ENCODE peak calls at places on chromosomes 4 and X, in eight cellular contexts. One of them, this sample, is unnamed.

GRCh38 chrX:153771686-153772607 is 7.9 kb downstream of the PLXNB3 start:
- DNase-seq in A172: no peak
- DNase-seq in left lung: no peak
- DNase-seq in Kasumi-1: no peak
- DNase-seq in T-helper 9 cell: no peak
- DNase-seq in HT-29: no peak
- DNase-seq in stimulated activated CD4-positive, alpha-beta T cell treated with anti-CD3 and anti-CD28 coated beads, Interleukin-4, amount 100 ng/mL, for 48 hours: no peak
- DNase-seq in neural crest cell: no peak
- DNase-seq in this sample: no peak

GRCh38 chrX:16664626-16665025 is 14.7 kb downstream of the S100G start:
- DNase-seq in A172: no peak
- DNase-seq in left lung: no peak
- DNase-seq in Kasumi-1: no peak
- DNase-seq in T-helper 9 cell: no peak
- DNase-seq in HT-29: peak
- DNase-seq in stimulated activated CD4-positive, alpha-beta T cell treated with anti-CD3 and anti-CD28 coated beads, Interleukin-4, amount 100 ng/mL, for 48 hours: no peak
- DNase-seq in neural crest cell: no peak
- DNase-seq in this sample: no peak

GRCh38 chr4:92100980-92101379 is 202.8 kb upstream of the GRID2 start:
- DNase-seq in A172: no peak
- DNase-seq in left lung: no peak
- DNase-seq in Kasumi-1: no peak
- DNase-seq in T-helper 9 cell: no peak
- DNase-seq in HT-29: no peak
- DNase-seq in stimulated activated CD4-positive, alpha-beta T cell treated with anti-CD3 and anti-CD28 coated beads, Interleukin-4, amount 100 ng/mL, for 48 hours: no peak
- DNase-seq in neural crest cell: no peak
- DNase-seq in this sample: no peak

GRCh38 chr4:153151535-153152452 is 52.4 kb upstream of the TRIM2 start:
- DNase-seq in A172: peak
- DNase-seq in left lung: peak
- DNase-seq in Kasumi-1: peak
- DNase-seq in T-helper 9 cell: peak
- DNase-seq in HT-29: peak
- DNase-seq in stimulated activated CD4-positive, alpha-beta T cell treated with anti-CD3 and anti-CD28 coated beads, Interleukin-4, amount 100 ng/mL, for 48 hours: no peak
- DNase-seq in neural crest cell: peak
- DNase-seq in this sample: no peak

GRCh38 chr4:182922551-182923284 is 5.5 kb upstream of the DCTD start:
- DNase-seq in A172: no peak
- DNase-seq in left lung: no peak
- DNase-seq in Kasumi-1: no peak
- DNase-seq in T-helper 9 cell: no peak
- DNase-seq in HT-29: peak
- DNase-seq in stimulated activated CD4-positive, alpha-beta T cell treated with anti-CD3 and anti-CD28 coated beads, Interleukin-4, amount 100 ng/mL, for 48 hours: no peak
- DNase-seq in neural crest cell: no peak
- DNase-seq in this sample: no peak

GRCh38 chr4:95155759-95156451 is 392.9 kb downstream of the UNC5C start:
- DNase-seq in A172: peak
- DNase-seq in left lung: no peak
- DNase-seq in Kasumi-1: peak
- DNase-seq in T-helper 9 cell: no peak
- DNase-seq in HT-29: peak
- DNase-seq in stimulated activated CD4-positive, alpha-beta T cell treated with anti-CD3 and anti-CD28 coated beads, Interleukin-4, amount 100 ng/mL, for 48 hours: no peak
- DNase-seq in neural crest cell: no peak
- DNase-seq in this sample: no peak

GRCh38 chr4:68466185-68466584 is 18.9 kb downstream of the TMPRSS11E start:
- DNase-seq in A172: peak
- DNase-seq in left lung: no peak
- DNase-seq in Kasumi-1: no peak
- DNase-seq in T-helper 9 cell: no peak
- DNase-seq in HT-29: no peak
- DNase-seq in stimulated activated CD4-positive, alpha-beta T cell treated with anti-CD3 and anti-CD28 coated beads, Interleukin-4, amount 100 ng/mL, for 48 hours: no peak
- DNase-seq in neural crest cell: no peak
- DNase-seq in this sample: no peak

GRCh38 chr4:54607067-54607466 is 50.7 kb upstream of the KIT start:
- DNase-seq in A172: no peak
- DNase-seq in left lung: no peak
- DNase-seq in Kasumi-1: no peak
- DNase-seq in T-helper 9 cell: no peak
- DNase-seq in HT-29: no peak
- DNase-seq in stimulated activated CD4-positive, alpha-beta T cell treated with anti-CD3 and anti-CD28 coated beads, Interleukin-4, amount 100 ng/mL, for 48 hours: no peak
- DNase-seq in neural crest cell: no peak
- DNase-seq in this sample: no peak

GRCh38 chr4:76067652-76068286 is 6.7 kb upstream of the ART3 start:
- DNase-seq in A172: peak
- DNase-seq in left lung: peak
- DNase-seq in Kasumi-1: peak
- DNase-seq in T-helper 9 cell: peak
- DNase-seq in HT-29: peak
- DNase-seq in stimulated activated CD4-positive, alpha-beta T cell treated with anti-CD3 and anti-CD28 coated beads, Interleukin-4, amount 100 ng/mL, for 48 hours: peak
- DNase-seq in neural crest cell: peak
- DNase-seq in this sample: peak

GRCh38 chrX:101040197-101040596 is 11.7 kb downstream of the TRMT2B start:
- DNase-seq in A172: no peak
- DNase-seq in left lung: no peak
- DNase-seq in Kasumi-1: no peak
- DNase-seq in T-helper 9 cell: no peak
- DNase-seq in HT-29: no peak
- DNase-seq in stimulated activated CD4-positive, alpha-beta T cell treated with anti-CD3 and anti-CD28 coated beads, Interleukin-4, amount 100 ng/mL, for 48 hours: no peak
- DNase-seq in neural crest cell: no peak
- DNase-seq in this sample: no peak

GRCh38 chrX:105706041-105706440 is 116.3 kb upstream of the NRK start:
- DNase-seq in A172: no peak
- DNase-seq in left lung: no peak
- DNase-seq in Kasumi-1: no peak
- DNase-seq in T-helper 9 cell: no peak
- DNase-seq in HT-29: no peak
- DNase-seq in stimulated activated CD4-positive, alpha-beta T cell treated with anti-CD3 and anti-CD28 coated beads, Interleukin-4, amount 100 ng/mL, for 48 hours: no peak
- DNase-seq in neural crest cell: no peak
- DNase-seq in this sample: no peak

GRCh38 chr4:145956288-145956890 is 17.8 kb upstream of the ZNF827 start:
- DNase-seq in A172: peak
- DNase-seq in left lung: no peak
- DNase-seq in Kasumi-1: peak
- DNase-seq in T-helper 9 cell: peak
- DNase-seq in HT-29: peak
- DNase-seq in stimulated activated CD4-positive, alpha-beta T cell treated with anti-CD3 and anti-CD28 coated beads, Interleukin-4, amount 100 ng/mL, for 48 hours: no peak
- DNase-seq in neural crest cell: peak
- DNase-seq in this sample: peak

GRCh38 chrX:25701876-25702275 is 436.3 kb upstream of the MAGEB18 start:
- DNase-seq in A172: no peak
- DNase-seq in left lung: no peak
- DNase-seq in Kasumi-1: no peak
- DNase-seq in T-helper 9 cell: no peak
- DNase-seq in HT-29: no peak
- DNase-seq in stimulated activated CD4-positive, alpha-beta T cell treated with anti-CD3 and anti-CD28 coated beads, Interleukin-4, amount 100 ng/mL, for 48 hours: no peak
- DNase-seq in neural crest cell: no peak
- DNase-seq in this sample: no peak

GRCh38 chrX:130172127-130172834 is 519 bp downstream of the RAB33A start:
- DNase-seq in A172: no peak
- DNase-seq in left lung: no peak
- DNase-seq in Kasumi-1: no peak
- DNase-seq in T-helper 9 cell: no peak
- DNase-seq in HT-29: no peak
- DNase-seq in stimulated activated CD4-positive, alpha-beta T cell treated with anti-CD3 and anti-CD28 coated beads, Interleukin-4, amount 100 ng/mL, for 48 hours: no peak
- DNase-seq in neural crest cell: no peak
- DNase-seq in this sample: no peak

GRCh38 chr4:111806331-111806730 is 338.9 kb upstream of the FAM241A start:
- DNase-seq in A172: no peak
- DNase-seq in left lung: no peak
- DNase-seq in Kasumi-1: no peak
- DNase-seq in T-helper 9 cell: no peak
- DNase-seq in HT-29: peak
- DNase-seq in stimulated activated CD4-positive, alpha-beta T cell treated with anti-CD3 and anti-CD28 coated beads, Interleukin-4, amount 100 ng/mL, for 48 hours: no peak
- DNase-seq in neural crest cell: no peak
- DNase-seq in this sample: no peak

GRCh38 chrX:46840946-46841740 is 4.3 kb downstream of the RP2 start:
- DNase-seq in A172: no peak
- DNase-seq in left lung: no peak
- DNase-seq in Kasumi-1: no peak
- DNase-seq in T-helper 9 cell: no peak
- DNase-seq in HT-29: no peak
- DNase-seq in stimulated activated CD4-positive, alpha-beta T cell treated with anti-CD3 and anti-CD28 coated beads, Interleukin-4, amount 100 ng/mL, for 48 hours: no peak
- DNase-seq in neural crest cell: no peak
- DNase-seq in this sample: no peak

GRCh38 chr4:48651869-48652447 is 128.1 kb downstream of the FRYL start:
- DNase-seq in A172: no peak
- DNase-seq in left lung: no peak
- DNase-seq in Kasumi-1: no peak
- DNase-seq in T-helper 9 cell: no peak
- DNase-seq in HT-29: no peak
- DNase-seq in stimulated activated CD4-positive, alpha-beta T cell treated with anti-CD3 and anti-CD28 coated beads, Interleukin-4, amount 100 ng/mL, for 48 hours: no peak
- DNase-seq in neural crest cell: no peak
- DNase-seq in this sample: no peak

GRCh38 chr4:105596676-105597075 is 44.3 kb downstream of the ARHGEF38 start:
- DNase-seq in A172: no peak
- DNase-seq in left lung: no peak
- DNase-seq in Kasumi-1: no peak
- DNase-seq in T-helper 9 cell: no peak
- DNase-seq in HT-29: no peak
- DNase-seq in stimulated activated CD4-positive, alpha-beta T cell treated with anti-CD3 and anti-CD28 coated beads, Interleukin-4, amount 100 ng/mL, for 48 hours: no peak
- DNase-seq in neural crest cell: no peak
- DNase-seq in this sample: no peak

GRCh38 chr4:11700751-11701226 is 272.1 kb upstream of the HS3ST1 start:
- DNase-seq in A172: peak
- DNase-seq in left lung: no peak
- DNase-seq in Kasumi-1: no peak
- DNase-seq in T-helper 9 cell: no peak
- DNase-seq in HT-29: no peak
- DNase-seq in stimulated activated CD4-positive, alpha-beta T cell treated with anti-CD3 and anti-CD28 coated beads, Interleukin-4, amount 100 ng/mL, for 48 hours: no peak
- DNase-seq in neural crest cell: no peak
- DNase-seq in this sample: no peak

GRCh38 chrX:134949271-134949670 is 41.5 kb upstream of the SMIM10 start:
- DNase-seq in A172: peak
- DNase-seq in left lung: no peak
- DNase-seq in Kasumi-1: no peak
- DNase-seq in T-helper 9 cell: no peak
- DNase-seq in HT-29: peak
- DNase-seq in stimulated activated CD4-positive, alpha-beta T cell treated with anti-CD3 and anti-CD28 coated beads, Interleukin-4, amount 100 ng/mL, for 48 hours: no peak
- DNase-seq in neural crest cell: no peak
- DNase-seq in this sample: no peak

GRCh38 chrX:63809158-63809557 is 24.1 kb upstream of the ARHGEF9 start:
- DNase-seq in A172: no peak
- DNase-seq in left lung: no peak
- DNase-seq in Kasumi-1: no peak
- DNase-seq in T-helper 9 cell: no peak
- DNase-seq in HT-29: no peak
- DNase-seq in stimulated activated CD4-positive, alpha-beta T cell treated with anti-CD3 and anti-CD28 coated beads, Interleukin-4, amount 100 ng/mL, for 48 hours: no peak
- DNase-seq in neural crest cell: no peak
- DNase-seq in this sample: no peak

GRCh38 chrX:152915541-152916241 is 17.8 kb downstream of the ZNF185 start:
- DNase-seq in A172: peak
- DNase-seq in left lung: no peak
- DNase-seq in Kasumi-1: peak
- DNase-seq in T-helper 9 cell: no peak
- DNase-seq in HT-29: peak
- DNase-seq in stimulated activated CD4-positive, alpha-beta T cell treated with anti-CD3 and anti-CD28 coated beads, Interleukin-4, amount 100 ng/mL, for 48 hours: no peak
- DNase-seq in neural crest cell: peak
- DNase-seq in this sample: no peak

GRCh38 chr4:723706-724105 is 18.1 kb downstream of the PCGF3 start:
- DNase-seq in A172: no peak
- DNase-seq in left lung: no peak
- DNase-seq in Kasumi-1: no peak
- DNase-seq in T-helper 9 cell: no peak
- DNase-seq in HT-29: no peak
- DNase-seq in stimulated activated CD4-positive, alpha-beta T cell treated with anti-CD3 and anti-CD28 coated beads, Interleukin-4, amount 100 ng/mL, for 48 hours: no peak
- DNase-seq in neural crest cell: no peak
- DNase-seq in this sample: no peak

GRCh38 chr4:159856451-159856850 is 753.6 kb downstream of the RAPGEF2 start:
- DNase-seq in A172: peak
- DNase-seq in left lung: no peak
- DNase-seq in Kasumi-1: no peak
- DNase-seq in T-helper 9 cell: no peak
- DNase-seq in HT-29: no peak
- DNase-seq in stimulated activated CD4-positive, alpha-beta T cell treated with anti-CD3 and anti-CD28 coated beads, Interleukin-4, amount 100 ng/mL, for 48 hours: no peak
- DNase-seq in neural crest cell: no peak
- DNase-seq in this sample: no peak

GRCh38 chrX:38117485-38117884 is 103.2 kb downstream of the SRPX start:
- DNase-seq in A172: no peak
- DNase-seq in left lung: no peak
- DNase-seq in Kasumi-1: no peak
- DNase-seq in T-helper 9 cell: no peak
- DNase-seq in HT-29: no peak
- DNase-seq in stimulated activated CD4-positive, alpha-beta T cell treated with anti-CD3 and anti-CD28 coated beads, Interleukin-4, amount 100 ng/mL, for 48 hours: no peak
- DNase-seq in neural crest cell: no peak
- DNase-seq in this sample: no peak

GRCh38 chrX:153794897-153795816 is 689 bp downstream of the SSR4 start:
- DNase-seq in A172: no peak
- DNase-seq in left lung: no peak
- DNase-seq in Kasumi-1: no peak
- DNase-seq in T-helper 9 cell: no peak
- DNase-seq in HT-29: peak
- DNase-seq in stimulated activated CD4-positive, alpha-beta T cell treated with anti-CD3 and anti-CD28 coated beads, Interleukin-4, amount 100 ng/mL, for 48 hours: no peak
- DNase-seq in neural crest cell: no peak
- DNase-seq in this sample: no peak

GRCh38 chrX:2559124-2559523 is 58.3 kb upstream of the DHRSX start:
- DNase-seq in A172: no peak
- DNase-seq in left lung: no peak
- DNase-seq in Kasumi-1: no peak
- DNase-seq in T-helper 9 cell: no peak
- DNase-seq in HT-29: no peak
- DNase-seq in stimulated activated CD4-positive, alpha-beta T cell treated with anti-CD3 and anti-CD28 coated beads, Interleukin-4, amount 100 ng/mL, for 48 hours: no peak
- DNase-seq in neural crest cell: no peak
- DNase-seq in this sample: no peak

GRCh38 chrX:104370089-104370488 is 115.4 kb upstream of the ESX1 start:
- DNase-seq in A172: no peak
- DNase-seq in left lung: no peak
- DNase-seq in Kasumi-1: peak
- DNase-seq in T-helper 9 cell: no peak
- DNase-seq in HT-29: peak
- DNase-seq in stimulated activated CD4-positive, alpha-beta T cell treated with anti-CD3 and anti-CD28 coated beads, Interleukin-4, amount 100 ng/mL, for 48 hours: no peak
- DNase-seq in neural crest cell: no peak
- DNase-seq in this sample: no peak

GRCh38 chr4:81506731-81507130 is 35.0 kb upstream of the RASGEF1B start:
- DNase-seq in A172: no peak
- DNase-seq in left lung: no peak
- DNase-seq in Kasumi-1: no peak
- DNase-seq in T-helper 9 cell: no peak
- DNase-seq in HT-29: no peak
- DNase-seq in stimulated activated CD4-positive, alpha-beta T cell treated with anti-CD3 and anti-CD28 coated beads, Interleukin-4, amount 100 ng/mL, for 48 hours: no peak
- DNase-seq in neural crest cell: no peak
- DNase-seq in this sample: no peak

GRCh38 chrX:100410083-100410590 is at the start of gene PCDH19:
- DNase-seq in A172: no peak
- DNase-seq in left lung: peak
- DNase-seq in Kasumi-1: no peak
- DNase-seq in T-helper 9 cell: no peak
- DNase-seq in HT-29: no peak
- DNase-seq in stimulated activated CD4-positive, alpha-beta T cell treated with anti-CD3 and anti-CD28 coated beads, Interleukin-4, amount 100 ng/mL, for 48 hours: no peak
- DNase-seq in neural crest cell: peak
- DNase-seq in this sample: no peak